ENCODE peak calls at places on chromosomes 12 and 14, in eight cellular contexts. S is sigmoid colon, J is ovary, Y is A549, V is suprapubic skin, T is transverse colon, N is tibial nerve, C is stomach. O is an unnamed sample.

GRCh38 chr14:33287204-33287603 is 348.5 kb downstream of the NPAS3 start:
- DNase-seq in S (no peak), J (no peak), Y (no peak), V (no peak), T (peak), N (no peak), C (no peak), O (no peak)

GRCh38 chr12:18340186-18340585 is 78.9 kb downstream of the PIK3C2G start:
- DNase-seq in S (no peak), J (no peak), Y (no peak), V (no peak), T (no peak), N (no peak), C (no peak), O (no peak)

GRCh38 chr12:121139301-121139700 is 6.6 kb downstream of the P2RX7 start:
- DNase-seq in S (no peak), J (no peak), Y (no peak), V (no peak), T (no peak), N (no peak), C (no peak), O (no peak)

GRCh38 chr12:14325716-14326343 is 39.7 kb upstream of the ATF7IP start:
- DNase-seq in S (no peak), J (no peak), Y (no peak), V (no peak), T (no peak), N (no peak), C (no peak), O (no peak)

GRCh38 chr14:93008381-93008780 is 85.4 kb downstream of the CHGA start:
- DNase-seq in S (peak), J (no peak), Y (no peak), V (no peak), T (no peak), N (no peak), C (no peak), O (no peak)

GRCh38 chr14:74941676-74942097 is 13.7 kb downstream of the PGF start:
- DNase-seq in S (peak), J (no peak), Y (no peak), V (no peak), T (peak), N (no peak), C (no peak), O (no peak)

GRCh38 chr12:15677207-15677606 is 112.0 kb downstream of the EPS8 start:
- DNase-seq in S (no peak), J (no peak), Y (no peak), V (no peak), T (no peak), N (no peak), C (no peak), O (no peak)

GRCh38 chr14:68384335-68384734 is 408.5 kb downstream of the ZFP36L1 start:
- DNase-seq in S (peak), J (no peak), Y (no peak), V (no peak), T (peak), N (peak), C (no peak), O (no peak)

GRCh38 chr14:80447396-80447795 is 236.1 kb upstream of the DIO2 start:
- DNase-seq in S (no peak), J (no peak), Y (no peak), V (no peak), T (no peak), N (no peak), C (no peak), O (no peak)

GRCh38 chr12:15253990-15254389 is 32.8 kb upstream of the RERG start:
- DNase-seq in S (no peak), J (no peak), Y (no peak), V (no peak), T (no peak), N (no peak), C (no peak), O (no peak)

GRCh38 chr12:92471551-92471950 is 231.2 kb upstream of the PLEKHG7 start:
- DNase-seq in S (no peak), J (no peak), Y (no peak), V (no peak), T (no peak), N (no peak), C (no peak), O (no peak)

GRCh38 chr12:109131522-109132050 is 15.2 kb downstream of the ACACB start:
- DNase-seq in S (peak), J (no peak), Y (no peak), V (peak), T (peak), N (no peak), C (no peak), O (no peak)

GRCh38 chr12:57836442-57837375 is 9.8 kb downstream of the CTDSP2 start:
- DNase-seq in S (peak), J (peak), Y (no peak), V (no peak), T (peak), N (peak), C (peak), O (no peak)

GRCh38 chr12:105444050-105444808 is 113.7 kb downstream of the C12orf75 start:
- DNase-seq in S (no peak), J (no peak), Y (peak), V (no peak), T (no peak), N (no peak), C (no peak), O (no peak)

GRCh38 chr14:93012516-93013367 is 89.8 kb downstream of the CHGA start:
- DNase-seq in S (no peak), J (no peak), Y (no peak), V (no peak), T (no peak), N (no peak), C (no peak), O (no peak)

GRCh38 chr12:55743131-55743921 is 404 bp downstream of the GDF11 start:
- DNase-seq in S (peak), J (peak), Y (peak), V (peak), T (peak), N (no peak), C (peak), O (no peak)

GRCh38 chr14:51849095-51849494 is 11.3 kb upstream of the GNG2 start:
- DNase-seq in S (no peak), J (no peak), Y (no peak), V (no peak), T (no peak), N (no peak), C (no peak), O (no peak)

GRCh38 chr14:58777541-58777979 is 139.8 kb downstream of the DACT1 start:
- DNase-seq in S (no peak), J (no peak), Y (no peak), V (no peak), T (no peak), N (no peak), C (no peak), O (no peak)

GRCh38 chr14:70735043-70735442 is 74.3 kb downstream of the MAP3K9 start:
- DNase-seq in S (no peak), J (no peak), Y (no peak), V (no peak), T (no peak), N (no peak), C (no peak), O (no peak)

GRCh38 chr12:80892597-80893445 is 44.9 kb downstream of the LIN7A start:
- DNase-seq in S (no peak), J (no peak), Y (no peak), V (no peak), T (no peak), N (no peak), C (no peak), O (no peak)

GRCh38 chr12:132711169-132711843 is 664 bp downstream of the PGAM5 start:
- DNase-seq in S (no peak), J (no peak), Y (no peak), V (no peak), T (peak), N (no peak), C (peak), O (no peak)

GRCh38 chr12:65532744-65533143 is 254.3 kb downstream of the MSRB3 start:
- DNase-seq in S (no peak), J (no peak), Y (no peak), V (no peak), T (no peak), N (no peak), C (no peak), O (no peak)

GRCh38 chr14:77278461-77279230 is 7.6 kb upstream of the NGB start:
- DNase-seq in S (no peak), J (no peak), Y (no peak), V (no peak), T (no peak), N (no peak), C (no peak), O (no peak)

GRCh38 chr12:105741786-105742566 is 396.8 kb downstream of the NUAK1 start:
- DNase-seq in S (no peak), J (peak), Y (no peak), V (no peak), T (no peak), N (no peak), C (no peak), O (no peak)

GRCh38 chr12:26787125-26787495 is 45.9 kb downstream of the ITPR2 start:
- DNase-seq in S (no peak), J (no peak), Y (no peak), V (no peak), T (no peak), N (no peak), C (no peak), O (no peak)

GRCh38 chr12:116780942-116781341 is 42.8 kb downstream of the RNFT2 start:
- DNase-seq in S (no peak), J (no peak), Y (no peak), V (no peak), T (no peak), N (no peak), C (no peak), O (no peak)

GRCh38 chr14:103142903-103143302 is 19.6 kb downstream of the TNFAIP2 start:
- DNase-seq in S (no peak), J (no peak), Y (no peak), V (no peak), T (no peak), N (no peak), C (no peak), O (no peak)

GRCh38 chr12:124605869-124606774 is 38.7 kb upstream of the NCOR2 start:
- DNase-seq in S (no peak), J (no peak), Y (no peak), V (no peak), T (no peak), N (no peak), C (no peak), O (no peak)

GRCh38 chr14:31283568-31284252 is 76.1 kb upstream of the HECTD1 start:
- DNase-seq in S (no peak), J (no peak), Y (no peak), V (no peak), T (no peak), N (no peak), C (no peak), O (peak)

GRCh38 chr12:64669270-64669842 is 59.1 kb downstream of the RASSF3 start:
- DNase-seq in S (peak), J (peak), Y (no peak), V (no peak), T (peak), N (no peak), C (peak), O (no peak)

GRCh38 chr12:76346798-76347420 is 1.3 kb downstream of the BBS10 start:
- DNase-seq in S (no peak), J (no peak), Y (peak), V (no peak), T (no peak), N (peak), C (no peak), O (no peak)

GRCh38 chr14:94342334-94342934 is 19.3 kb upstream of the SERPINA6 start:
- DNase-seq in S (peak), J (peak), Y (peak), V (peak), T (peak), N (peak), C (peak), O (peak)

GRCh38 chr14:29896354-29896768 is 31.3 kb downstream of the PRKD1 start:
- DNase-seq in S (no peak), J (no peak), Y (peak), V (no peak), T (no peak), N (no peak), C (no peak), O (no peak)

GRCh38 chr14:65230287-65230728 is 128.0 kb upstream of the MAX start:
- DNase-seq in S (peak), J (peak), Y (peak), V (no peak), T (no peak), N (peak), C (peak), O (no peak)

GRCh38 chr12:53231859-53232640 is at the start of gene RARG:
- DNase-seq in S (peak), J (peak), Y (peak), V (peak), T (peak), N (peak), C (peak), O (no peak)

DNA sequence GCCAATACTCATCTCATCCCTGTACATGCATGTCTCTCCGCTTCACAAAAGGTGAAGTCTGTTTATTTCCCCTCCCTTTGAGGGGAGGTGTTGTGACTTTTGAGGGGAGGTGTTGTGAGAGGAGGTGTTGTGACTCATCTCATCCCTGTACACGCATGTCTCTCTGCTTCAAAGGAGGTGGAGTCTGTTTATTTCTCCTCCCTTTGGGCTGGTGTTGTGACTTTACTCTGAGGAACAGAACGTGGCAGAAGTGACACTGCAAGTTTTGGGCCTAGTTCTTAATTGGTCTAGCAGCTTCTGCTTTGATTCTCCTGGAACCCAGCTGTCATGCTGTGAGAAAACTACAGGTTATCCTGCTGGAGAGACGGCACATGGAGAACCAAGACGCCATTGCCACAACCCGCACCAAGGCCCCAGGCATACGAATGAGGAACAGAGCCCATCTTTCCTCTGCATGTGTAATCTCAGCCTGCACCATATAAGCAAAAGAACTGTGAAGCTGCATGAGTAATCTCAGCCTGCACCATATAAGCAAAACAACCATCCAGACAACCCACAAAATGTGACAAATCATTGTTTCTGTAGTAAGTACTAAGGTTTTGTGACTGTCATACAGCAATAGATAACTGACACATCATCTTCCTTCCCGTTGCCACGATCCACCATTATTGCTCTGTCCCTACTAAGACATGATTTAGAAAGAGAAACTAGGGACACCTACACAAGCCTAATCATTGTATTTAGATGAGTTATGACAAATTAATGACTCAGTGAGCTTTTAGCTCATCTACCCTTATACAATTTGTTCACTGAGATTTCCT is 30.0 kb downstream of the GALNT4 start:
- DNase-seq in S (no peak), J (no peak), Y (no peak), V (no peak), T (no peak), N (no peak), C (no peak), O (peak)
- TF ChIP-seq EP300 in S (no peak), J (no peak), Y (no peak), V (no peak), T (no peak), N (no peak), C (no peak), O (no peak)

GRCh38 chr14:105166571-105167302 is 1.8 kb downstream of the JAG2 start:
- DNase-seq in S (no peak), J (no peak), Y (no peak), V (no peak), T (no peak), N (no peak), C (no peak), O (no peak)

GRCh38 chr14:105168496-105168978 is at the start of gene JAG2:
- DNase-seq in S (no peak), J (no peak), Y (peak), V (no peak), T (peak), N (no peak), C (peak), O (no peak)

GRCh38 chr14:105168093-105168420 is 519 bp downstream of the JAG2 start:
- DNase-seq in S (no peak), J (no peak), Y (no peak), V (no peak), T (no peak), N (no peak), C (no peak), O (no peak)

GRCh38 chr14:105168979-105169507 is 467 bp upstream of the JAG2 start:
- DNase-seq in S (no peak), J (no peak), Y (peak), V (no peak), T (no peak), N (no peak), C (no peak), O (no peak)

DNA sequence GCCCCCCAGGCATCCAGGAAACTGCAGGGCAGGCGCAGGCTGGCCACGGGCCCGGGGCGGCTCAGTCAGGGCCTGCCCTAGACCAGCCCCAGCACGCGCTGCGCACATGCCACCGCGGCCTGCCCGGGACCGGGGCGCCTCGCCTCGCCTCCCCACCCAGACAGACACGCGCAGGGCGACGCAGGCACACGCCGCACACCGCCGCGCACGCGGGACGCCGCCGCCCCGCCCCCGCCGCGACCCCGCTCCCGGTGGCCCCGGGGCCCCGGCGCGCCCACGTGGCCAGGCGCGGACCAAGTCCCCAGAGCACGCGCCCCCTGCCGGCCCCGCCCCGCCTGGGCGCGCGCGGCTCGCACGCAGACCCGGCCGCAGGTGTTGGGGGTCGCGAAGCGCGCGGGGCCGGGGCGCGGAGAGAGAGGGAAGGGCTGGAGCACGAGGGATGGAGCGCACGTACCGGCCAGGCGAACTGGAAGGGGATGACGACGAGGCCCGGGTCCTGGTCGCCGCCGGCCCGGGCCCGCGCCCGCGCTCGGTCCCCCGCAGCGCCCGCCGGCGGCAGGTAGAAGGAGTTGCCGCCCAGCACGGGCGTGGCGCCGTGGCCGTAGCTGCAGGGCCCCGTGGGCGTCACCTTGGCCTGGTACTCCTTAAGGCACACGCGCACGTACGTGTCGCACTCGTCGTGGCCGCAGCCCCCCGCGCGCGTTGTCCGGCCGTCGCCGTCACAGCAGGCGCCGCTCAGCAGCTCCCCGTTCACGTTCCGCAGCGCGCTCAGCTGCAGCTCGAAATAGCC is 1.1 kb downstream of the JAG2 start:
- DNase-seq in S (no peak), J (no peak), Y (no peak), V (no peak), T (peak), N (no peak), C (peak), O (no peak)
- TF ChIP-seq CTCF in S (no peak), J (no peak), Y (peak), V (no peak), T (no peak), N (no peak), C (no peak), O (no peak)

GRCh38 chr12:68808388-68809189 is 612 bp downstream of the MDM2 start:
- DNase-seq in S (peak), J (peak), Y (peak), V (peak), T (peak), N (peak), C (peak), O (peak)
- TF ChIP-seq POLR2A in S (no peak), J (peak), Y (peak), V (no peak), T (peak), N (no peak), C (no peak), O (no peak)

GRCh38 chr12:112183141-112183581 is 57.8 kb downstream of the TRAFD1 start:
- DNase-seq in S (no peak), J (no peak), Y (no peak), V (no peak), T (no peak), N (no peak), C (no peak), O (no peak)
- TF ChIP-seq EP300 in S (no peak), J (no peak), Y (no peak), V (no peak), T (no peak), N (no peak), C (no peak), O (no peak)

DNA sequence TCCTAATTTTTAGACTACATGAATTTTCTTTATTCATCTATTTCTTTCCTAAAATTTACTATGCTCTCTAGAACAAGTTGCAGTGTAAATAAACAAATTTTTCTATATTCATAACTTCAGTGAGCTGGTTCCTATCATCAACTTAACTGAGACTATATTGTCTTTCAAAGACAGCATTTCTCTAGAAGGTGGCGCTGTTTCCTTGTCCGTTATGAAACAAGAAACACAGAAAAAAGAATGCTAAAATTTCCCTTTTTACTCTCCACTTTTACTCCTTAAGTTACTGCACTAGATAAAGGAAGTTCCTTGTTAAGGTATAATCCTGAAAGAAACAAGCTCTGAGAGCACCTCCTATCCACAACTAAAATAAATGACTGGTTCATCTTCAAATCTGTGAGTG is 8.2 kb upstream of the CLEC2A start:
- DNase-seq in S (no peak), J (no peak), Y (peak), V (no peak), T (no peak), N (no peak), C (no peak), O (no peak)
- TF ChIP-seq CTCF in S (no peak), J (no peak), Y (peak), V (no peak), T (no peak), N (no peak), C (no peak), O (no peak)

GRCh38 chr12:49364989-49365388 is 2.3 kb upstream of the SPATS2 start:
- DNase-seq in S (no peak), J (no peak), Y (no peak), V (no peak), T (no peak), N (peak), C (no peak), O (no peak)
- TF ChIP-seq POLR2A in S (no peak), J (no peak), Y (no peak), V (no peak), T (no peak), N (no peak), C (no peak), O (no peak)

GRCh38 chr12:32051511-32052299 is 54.9 kb upstream of the BICD1 start:
- DNase-seq in S (no peak), J (peak), Y (peak), V (no peak), T (no peak), N (no peak), C (no peak), O (no peak)
- TF ChIP-seq EP300 in S (no peak), J (no peak), Y (no peak), V (no peak), T (no peak), N (no peak), C (no peak), O (no peak)

DNA sequence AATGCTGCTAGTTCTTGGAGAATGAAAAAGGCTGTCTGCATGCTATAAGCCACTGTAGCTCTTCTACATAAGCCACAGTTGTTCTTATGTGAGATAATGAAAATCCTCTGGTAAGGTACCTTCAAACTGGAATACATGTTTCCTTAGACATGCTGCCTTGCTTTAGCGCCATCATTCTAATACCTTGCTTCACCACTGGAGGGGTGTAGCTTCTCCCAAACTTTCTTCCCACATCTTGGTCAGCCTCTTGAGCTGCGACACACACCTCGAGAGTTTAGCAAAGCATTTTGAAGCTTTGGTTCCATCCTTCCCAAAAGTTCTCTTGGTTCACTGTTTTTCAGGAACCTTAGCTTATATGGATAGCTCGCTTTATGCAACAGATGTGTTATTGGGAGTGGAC is 69.5 kb downstream of the NKX2-1 start:
- DNase-seq in S (no peak), J (no peak), Y (peak), V (no peak), T (no peak), N (no peak), C (no peak), O (no peak)
- TF ChIP-seq CTCF in S (no peak), J (no peak), Y (no peak), V (no peak), T (no peak), N (no peak), C (no peak), O (no peak)